ENCODE peak calls at places on chromosomes 12 and 14, in six cellular contexts. R is cardiac fibroblast, M is brain microvascular endothelial cell, G is OCI-LY7, Q is ascending aorta, S is IMR-90. B is an unnamed sample.

GRCh38 chr12:50984899-50985298 is 32.6 kb downstream of the HIGD1C start:
- DNase-seq in R (no peak), Q (no peak), G (no peak), S (peak; percentile 54), M (peak; percentile 42), B (no peak)

GRCh38 chr12:102480401-102480800 is at the start of gene IGF1:
- DNase-seq in R (peak; percentile 73), S (peak; percentile 61), M (no peak), G (no peak), Q (no peak), B (no peak)

GRCh38 chr14:50635136-50635535 is 33.0 kb downstream of the SAV1 start:
- DNase-seq in M (no peak), G (no peak), Q (no peak), S (peak; percentile 31), R (peak; percentile 45), B (no peak)

GRCh38 chr12:12983420-12984035 is 16.5 kb downstream of the HEBP1 start:
- DNase-seq in G (no peak), S (peak; percentile 69), M (peak; percentile 49), R (peak; percentile 81), Q (no peak), B (no peak)

GRCh38 chr12:44127966-44128365 is 292.1 kb downstream of the TMEM117 start:
- DNase-seq in G (no peak), S (no peak), R (no peak), Q (no peak), M (no peak), B (no peak)

GRCh38 chr12:132356686-132357622 is 27.6 kb upstream of the GALNT9 start:
- DNase-seq in M (peak; percentile 60), S (peak; percentile 16), G (no peak), R (peak; percentile 81), Q (no peak), B (peak; percentile 8)

GRCh38 chr12:31524791-31525495 is 66.0 kb downstream of the DENND5B start:
- DNase-seq in S (peak; percentile 79), M (no peak), G (no peak), R (peak; percentile 43), Q (no peak), B (no peak)

GRCh38 chr12:100311317-100311716 is 44.3 kb downstream of the SCYL2 start:
- DNase-seq in G (no peak), R (no peak), Q (no peak), M (no peak), S (no peak), B (no peak)

GRCh38 chr12:95995238-95996031 is 709 bp downstream of the HAL start:
- DNase-seq in M (no peak), G (no peak), R (no peak), S (no peak), Q (no peak), B (no peak)

GRCh38 chr12:50677858-50678257 is 86.0 kb upstream of the ATF1 start:
- DNase-seq in R (peak; percentile 79), M (no peak), Q (no peak), G (no peak), S (peak; percentile 57), B (no peak)

GRCh38 chr14:71970272-71970671 is 38.0 kb downstream of the RGS6 start:
- DNase-seq in M (no peak), R (no peak), G (no peak), Q (no peak), S (no peak), B (no peak)

GRCh38 chr14:53523226-53523625 is 370.1 kb upstream of the DDHD1 start:
- DNase-seq in R (no peak), G (no peak), M (no peak), Q (no peak), S (no peak), B (no peak)

GRCh38 chr12:55876110-55876509 is 33.4 kb upstream of the MMP19 start:
- DNase-seq in S (no peak), R (no peak), G (no peak), M (no peak), Q (no peak), B (no peak)

GRCh38 chr14:21039059-21039422 is 3.1 kb upstream of the RNASE7 start:
- DNase-seq in G (no peak), Q (peak; percentile 85), R (peak; percentile 92), S (peak; percentile 43), M (no peak), B (no peak)

GRCh38 chr12:107529991-107530390 is 155.6 kb upstream of the PWP1 start:
- DNase-seq in G (no peak), Q (no peak), M (no peak), S (no peak), R (no peak), B (no peak)

GRCh38 chr14:59870277-59871165 is at the start of gene RTN1:
- DNase-seq in Q (peak; percentile 83), G (no peak), R (peak; percentile 49), M (no peak), S (peak; percentile 29), B (no peak)

GRCh38 chr14:89990218-89990617 is 34.5 kb downstream of the TDP1 start:
- DNase-seq in R (no peak), Q (no peak), S (no peak), G (no peak), M (no peak), B (no peak)

GRCh38 chr12:52019123-52019770 is 12.5 kb downstream of the TAMALIN start:
- DNase-seq in G (no peak), R (no peak), M (no peak), Q (no peak), S (no peak), B (no peak)

GRCh38 chr14:96594961-96595360 is 92.8 kb downstream of the PAPOLA start:
- DNase-seq in R (no peak), M (no peak), G (no peak), Q (no peak), S (no peak), B (no peak)

GRCh38 chr14:57046175-57046574 is 222.5 kb downstream of the EXOC5 start:
- DNase-seq in R (no peak), M (no peak), S (no peak), G (no peak), Q (no peak), B (no peak)

GRCh38 chr14:100428727-100429126 is 105.6 kb downstream of the SLC25A47 start:
- DNase-seq in G (no peak), R (peak; percentile 61), Q (no peak), S (peak; percentile 66), M (peak; percentile 75), B (no peak)

GRCh38 chr12:127174881-127175280 is 1092.1 kb upstream of the TMEM132C start:
- DNase-seq in S (no peak), Q (no peak), M (no peak), G (no peak), R (no peak), B (peak; percentile 59)

GRCh38 chr12:131901431-131902331 is 7.3 kb downstream of the ULK1 start:
- DNase-seq in G (no peak), Q (no peak), S (no peak), R (no peak), M (no peak), B (no peak)

GRCh38 chr14:104927432-104927816 is 2.7 kb downstream of the PLD4 start:
- DNase-seq in S (no peak), M (no peak), R (no peak), Q (peak; percentile 54), G (no peak), B (no peak)

GRCh38 chr14:104924421-104925213 is at the start of gene PLD4:
- DNase-seq in R (no peak), S (no peak), G (peak; percentile 53), M (no peak), Q (peak; percentile 55), B (no peak)

GRCh38 chr14:104925214-104925899 is 678 bp downstream of the PLD4 start:
- DNase-seq in M (no peak), Q (no peak), G (no peak), S (no peak), R (no peak), B (no peak)

GRCh38 chr14:104926619-104927431 is 2.1 kb downstream of the PLD4 start:
- DNase-seq in M (no peak), Q (peak; percentile 55), S (no peak), R (no peak), G (peak; percentile 91), B (no peak)

GRCh38 chr14:104925941-104926609 is 1.4 kb downstream of the PLD4 start:
- DNase-seq in S (no peak), R (peak; percentile 12), M (peak; percentile 12), Q (peak; percentile 55), G (peak; percentile 14), B (no peak)
- H3K4me3 ChIP-seq in S (no peak overlapping the region), R (no peak overlapping the region), M (no peak overlapping the region), Q (no peak overlapping the region), G (peak overlapping the region; percentile 55), B (no peak overlapping the region)

GRCh38 chr12:74145328-74145727 is 392.3 kb upstream of the ATXN7L3B start:
- DNase-seq in G (no peak), R (no peak), S (no peak), M (no peak), Q (no peak), B (no peak)
- TF ChIP-seq CTCF in G (no peak), R (no peak), S (no peak), M (no peak), Q (no peak), B (no peak)

GRCh38 chr12:54026640-54027441 is 1.4 kb upstream of the HOXC6 start:
- DNase-seq in R (no peak), S (no peak), M (no peak), G (no peak), Q (no peak), B (no peak)

GRCh38 chr12:54027442-54027786 is 826 bp upstream of the HOXC6 start:
- DNase-seq in S (no peak), M (no peak), Q (no peak), R (no peak), G (no peak), B (no peak)

GRCh38 chr12:54030442-54030801 is 2.2 kb downstream of the HOXC6 start:
- DNase-seq in Q (no peak), S (no peak), R (no peak), G (no peak), M (no peak), B (no peak)

GRCh38 chr12:54029529-54030441 is 1.5 kb downstream of the HOXC6 start:
- DNase-seq in S (no peak), G (no peak), R (no peak), Q (no peak), M (no peak), B (no peak)

DNA sequence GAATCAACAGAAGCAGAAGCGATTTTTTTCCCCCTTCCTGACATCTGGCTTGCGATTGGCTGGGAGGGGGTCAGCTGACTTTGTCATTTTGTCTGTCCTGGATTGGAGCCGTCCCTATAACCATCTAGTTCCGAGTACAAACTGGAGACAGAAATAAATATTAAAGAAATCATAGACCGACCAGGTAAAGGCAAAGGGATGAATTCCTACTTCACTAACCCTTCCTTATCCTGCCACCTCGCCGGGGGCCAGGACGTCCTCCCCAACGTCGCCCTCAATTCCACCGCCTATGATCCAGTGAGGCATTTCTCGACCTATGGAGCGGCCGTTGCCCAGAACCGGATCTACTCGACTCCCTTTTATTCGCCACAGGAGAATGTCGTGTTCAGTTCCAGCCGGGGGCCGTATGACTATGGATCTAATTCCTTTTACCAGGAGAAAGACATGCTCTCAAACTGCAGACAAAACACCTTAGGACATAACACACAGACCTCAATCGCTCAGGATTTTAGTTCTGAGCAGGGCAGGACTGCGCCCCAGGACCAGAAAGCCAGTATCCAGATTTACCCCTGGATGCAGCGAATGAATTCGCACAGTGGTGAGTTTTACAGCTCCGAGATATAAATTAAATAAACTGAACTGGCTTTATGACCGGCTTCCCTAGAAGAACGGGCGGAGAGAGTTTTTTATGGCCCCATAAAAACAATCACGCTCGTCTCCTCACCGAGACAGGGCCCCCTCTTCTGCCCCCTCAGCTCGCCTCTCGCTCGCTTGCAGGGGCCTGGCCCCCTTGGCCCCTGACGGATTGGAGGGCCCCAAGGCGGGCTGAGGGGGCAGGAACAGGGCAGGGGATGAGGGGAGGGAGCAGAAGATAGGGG is at the start of gene HOXC6:
- DNase-seq in G (peak; percentile 63), S (no peak), R (no peak), Q (no peak), M (no peak), B (no peak)
- H3K4me3 ChIP-seq in G (peak within 1 kb of the TSS; percentile 68), S (peak within 1 kb of the TSS; percentile 10), R (no peak within 1 kb of the TSS), Q (peak within 1 kb of the TSS; percentile 60), M (no peak within 1 kb of the TSS), B (no peak within 1 kb of the TSS)

GRCh38 chr14:37417151-37417550 is 177.9 kb downstream of the FOXA1 start:
- DNase-seq in S (no peak), Q (no peak), R (no peak), M (no peak), G (no peak), B (no peak)
- TF ChIP-seq CTCF in S (no peak), Q (no peak), R (no peak), M (no peak), G (no peak), B (no peak)